ENCODE peak calls at places on chromosomes 6 and 20, in six cellular contexts. L, N, C, K, G and Q are unnamed samples.

GRCh38 chr6:38015341-38015740 is 195.8 kb downstream of the ZFAND3 start:
- DNase-seq in C (no peak), K (no peak), N (no peak), G (no peak), L (no peak), Q (no peak)

GRCh38 chr20:53884859-53885654 is 185.3 kb downstream of the BCAS1 start:
- DNase-seq in N (no peak), K (no peak), G (no peak), C (no peak), L (no peak), Q (peak)

GRCh38 chr6:53128842-53129241 is 19.8 kb downstream of the GCM1 start:
- DNase-seq in K (no peak), C (no peak), N (no peak), G (no peak), L (no peak), Q (no peak)

GRCh38 chr20:44600758-44601562 is 18.6 kb downstream of the PKIG start:
- DNase-seq in K (peak), N (no peak), L (peak), G (no peak), C (no peak), Q (no peak)

GRCh38 chr20:62227591-62227976 is 7.5 kb upstream of the HRH3 start:
- DNase-seq in N (no peak), K (no peak), G (no peak), C (no peak), L (no peak), Q (no peak)

GRCh38 chr6:125957845-125958244 is 1.3 kb downstream of the HINT3 start:
- DNase-seq in L (peak), N (peak), G (peak), C (peak), K (no peak), Q (peak)

GRCh38 chr6:122405417-122405816 is 6.0 kb downstream of the HSF2 start:
- DNase-seq in N (peak), L (peak), G (no peak), C (no peak), K (no peak), Q (no peak)

GRCh38 chr6:3749991-3750323 is 1.6 kb downstream of the PXDC1 start:
- DNase-seq in K (peak), G (no peak), L (peak), N (peak), C (peak), Q (peak)

GRCh38 chr6:105786890-105787655 is 299.1 kb upstream of the PRDM1 start:
- DNase-seq in N (no peak), K (no peak), G (no peak), L (no peak), C (no peak), Q (no peak)

GRCh38 chr6:154951400-154952200 is 43.5 kb upstream of the TIAM2 start:
- DNase-seq in K (no peak), C (no peak), L (peak), N (no peak), G (no peak), Q (no peak)

GRCh38 chr6:139979021-139979721 is 604.7 kb upstream of the CITED2 start:
- DNase-seq in N (no peak), C (no peak), G (no peak), K (no peak), L (peak), Q (peak)

GRCh38 chr6:125512621-125513020 is 210.9 kb upstream of the HDDC2 start:
- DNase-seq in C (no peak), K (no peak), N (no peak), G (peak), L (no peak), Q (no peak)